ENCODE peak calls at places on chromosomes 12 and 14, in nine cellular contexts. Y is Peyer's patch, S is A549, T is suprapubic skin, E is adrenal gland, Q is body of pancreas, K is heart left ventricle, G is IMR-90, U is HepG2. L is an unnamed sample.
A peak's percentile ranks its signal among the peaks of the same experiment; 100 is the strongest.

GRCh38 chr12:128968668-128969067 is 115.4 kb downstream of the GLT1D1 start:
- DNase-seq in G (no peak), Q (no peak), T (no peak), Y (no peak), S (no peak), U (no peak), E (no peak), K (no peak), L (no peak)

GRCh38 chr12:52146822-52147366 is 44.9 kb downstream of the KRT80 start:
- DNase-seq in T (no peak), G (no peak), K (no peak), S (no peak), Q (no peak), E (no peak), U (no peak), Y (no peak), L (no peak)

GRCh38 chr12:5026342-5026938 is 17.2 kb upstream of the KCNA5 start:
- DNase-seq in S (no peak), U (no peak), Q (no peak), Y (no peak), G (no peak), T (no peak), E (no peak), K (no peak), L (no peak)

GRCh38 chr12:68109001-68109400 is 50.5 kb downstream of the IFNG start:
- DNase-seq in K (no peak), G (no peak), Q (no peak), Y (no peak), S (no peak), U (no peak), E (no peak), T (no peak), L (no peak)

GRCh38 chr12:53744130-53744441 is 7.7 kb downstream of the CISTR start:
- DNase-seq in S (no peak), E (no peak), K (no peak), Q (no peak), T (no peak), Y (no peak), G (no peak), U (no peak), L (no peak)

GRCh38 chr14:69547701-69548348 is 26.8 kb downstream of the CCDC177 start:
- DNase-seq in S (no peak), T (no peak), Y (no peak), G (no peak), Q (peak; percentile 14), U (no peak), E (no peak), K (no peak), L (no peak)

GRCh38 chr14:102872020-102872419 is 50.4 kb upstream of the AMN start:
- DNase-seq in T (no peak), E (no peak), Q (no peak), G (no peak), Y (no peak), U (no peak), K (no peak), S (no peak), L (no peak)

GRCh38 chr14:89304972-89305703 is 111.9 kb downstream of the FOXN3 start:
- DNase-seq in T (no peak), U (no peak), E (peak; percentile 66), K (no peak), Q (no peak), Y (peak; percentile 61), G (peak; percentile 78), S (no peak), L (no peak)

GRCh38 chr12:123726244-123726643 is 14.1 kb downstream of the ATP6V0A2 start:
- DNase-seq in E (no peak), Y (no peak), Q (no peak), T (no peak), G (no peak), K (no peak), S (no peak), U (no peak), L (no peak)

GRCh38 chr12:65875635-65876034 is 51.4 kb downstream of the HMGA2 start:
- DNase-seq in T (no peak), K (no peak), Y (no peak), U (no peak), Q (no peak), E (peak; percentile 29), G (peak; percentile 69), S (no peak), L (no peak)

GRCh38 chr12:52119398-52120254 is 40.1 kb downstream of the SMIM41 start:
- DNase-seq in T (no peak), Y (peak; percentile 63), U (peak; percentile 70), S (peak; percentile 55), Q (peak; percentile 71), E (peak; percentile 26), G (no peak), K (peak; percentile 45), L (no peak)

GRCh38 chr12:77339610-77340009 is 274.2 kb upstream of the E2F7 start:
- DNase-seq in G (peak; percentile 43), Q (no peak), U (no peak), S (no peak), T (no peak), K (no peak), E (no peak), Y (no peak), L (no peak)

GRCh38 chr12:118359541-118359915 is 13.2 kb downstream of the TAOK3 start:
- DNase-seq in K (no peak), S (no peak), G (no peak), Y (peak; percentile 64), U (no peak), E (no peak), T (no peak), Q (no peak), L (no peak)

GRCh38 chr12:52120951-52121847 is 41.7 kb downstream of the SMIM41 start:
- DNase-seq in T (no peak), E (no peak), G (peak; percentile 53), Q (peak; percentile 24), Y (no peak), S (no peak), K (no peak), U (no peak), L (no peak)

GRCh38 chr12:82242729-82243128 is 115.5 kb downstream of the CCDC59 start:
- DNase-seq in U (no peak), E (no peak), S (no peak), T (no peak), G (no peak), Q (no peak), K (no peak), Y (no peak), L (no peak)

GRCh38 chr14:38696925-38697324 is 406.1 kb downstream of the SEC23A start:
- DNase-seq in Q (no peak), S (no peak), U (no peak), K (no peak), E (no peak), G (no peak), Y (no peak), T (no peak), L (no peak)

GRCh38 chr14:64296561-64296960 is 2.4 kb upstream of the ESR2 start:
- DNase-seq in G (peak; percentile 15), Q (no peak), Y (no peak), U (no peak), K (no peak), E (no peak), T (no peak), S (no peak), L (no peak)

GRCh38 chr12:11228268-11228879 is 41.1 kb downstream of the PRB3 start:
- DNase-seq in S (peak; percentile 20), K (no peak), G (peak; percentile 30), Q (peak; percentile 38), T (no peak), E (peak; percentile 31), U (peak; percentile 56), Y (no peak), L (no peak)

GRCh38 chr12:6927379-6927991 is at the start of gene ATN1:
- DNase-seq in U (no peak), T (no peak), K (peak; percentile 89), E (peak; percentile 89), Y (peak; percentile 78), S (peak; percentile 59), G (peak; percentile 78), Q (peak; percentile 74), L (peak; percentile 66)
- TF ChIP-seq POLR2A in U (peak; percentile 53), T (peak; percentile 42), K (peak; percentile 38), E (peak; percentile 78), Y (peak; percentile 49), S (peak; percentile 67), G (peak; percentile 31), Q (peak; percentile 61), L (peak; percentile 70)

DNA sequence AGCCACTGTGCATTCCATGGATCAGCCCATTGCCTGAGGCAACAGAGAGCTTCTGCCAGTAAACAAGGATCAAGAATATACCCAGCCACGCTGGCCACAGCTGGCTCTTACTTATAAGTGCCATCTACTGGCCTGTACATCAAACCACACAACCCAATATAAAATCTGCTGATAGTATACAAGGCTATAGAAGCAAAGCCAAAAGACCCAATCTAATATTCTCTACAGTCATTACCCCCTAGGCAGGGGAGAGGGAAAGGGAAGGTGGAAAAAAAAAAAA is 4.4 kb upstream of the FAM186B start:
- DNase-seq in T (no peak), Q (no peak), G (peak; percentile 12), E (no peak), K (no peak), U (no peak), S (no peak), Y (no peak), L (no peak)
- TF ChIP-seq CTCF in T (no peak), Q (no peak), G (peak; percentile 17), E (no peak), K (no peak), U (no peak), S (peak; percentile 10), Y (no peak), L (no peak)

DNA sequence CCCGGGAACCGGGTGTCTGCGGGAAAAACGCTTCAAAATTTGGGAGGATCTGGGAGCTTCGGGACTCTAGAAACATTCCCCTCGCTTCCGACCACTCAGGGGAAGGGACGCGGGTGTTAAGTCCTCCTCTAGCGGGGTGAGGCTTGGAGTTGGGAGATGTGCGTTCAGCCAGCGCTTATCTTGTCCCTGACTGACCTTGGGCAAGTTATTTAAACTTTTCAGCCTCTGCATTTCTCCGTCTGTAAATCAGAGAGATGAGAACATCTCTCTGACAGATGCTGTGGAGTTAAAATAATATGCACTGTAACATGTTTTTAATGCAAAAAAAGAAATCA is 76.9 kb upstream of the ANO4 start:
- DNase-seq in T (no peak), K (no peak), S (no peak), Y (no peak), E (no peak), U (no peak), G (no peak), Q (no peak), L (no peak)
- H3K4me3 ChIP-seq in T (peak overlapping the region; percentile 50), K (peak overlapping the region; percentile 10), S (peak overlapping the region; percentile 45), Y (peak overlapping the region; percentile 37), E (peak overlapping the region; percentile 56), U (no peak overlapping the region), G (peak overlapping the region; percentile 33), Q (no peak overlapping the region), L (peak overlapping the region; percentile 58)

DNA sequence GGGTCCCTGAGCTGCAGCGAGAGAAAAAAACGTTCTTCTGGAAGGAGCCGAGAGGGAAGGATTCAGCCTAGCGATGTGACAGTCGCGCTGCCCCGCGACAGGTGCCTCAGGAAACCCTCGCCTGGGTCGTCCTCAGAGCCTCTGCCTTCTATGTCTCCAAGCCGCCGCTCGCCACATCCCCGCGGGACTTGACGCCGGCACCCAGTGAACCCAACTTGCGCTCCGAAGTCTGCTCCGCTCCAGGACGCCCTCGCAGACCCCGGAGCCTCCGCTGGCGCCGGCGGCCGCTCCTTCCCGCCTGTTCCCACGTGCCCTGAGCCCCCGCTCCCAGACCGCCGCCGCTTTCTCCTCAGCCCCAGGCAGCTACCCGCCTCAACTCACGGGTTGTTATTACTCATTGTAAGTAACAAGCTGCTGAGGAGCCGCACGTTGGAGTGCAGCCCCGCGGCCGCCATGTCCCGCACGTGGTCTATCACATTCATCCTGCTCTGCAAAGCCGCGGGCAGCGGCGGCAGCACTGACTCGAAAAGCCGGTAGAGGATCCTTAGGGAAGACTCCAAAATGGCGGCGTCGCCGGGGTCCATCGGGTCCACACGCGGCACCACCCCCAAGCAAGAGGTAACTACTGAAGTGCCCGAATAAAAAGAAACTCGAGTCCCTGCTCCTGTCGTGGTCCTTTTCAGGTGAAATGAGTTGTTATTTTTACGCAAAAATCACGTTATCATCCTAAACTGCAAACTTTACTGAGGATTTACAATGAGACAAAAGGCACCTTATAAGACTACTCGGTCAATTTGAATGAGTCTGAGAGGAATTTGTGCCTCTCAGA is at the start of gene ANAPC7:
- DNase-seq in Q (peak; percentile 92), T (peak; percentile 97), K (peak; percentile 93), Y (peak; percentile 95), S (peak; percentile 93), U (peak; percentile 85), E (peak; percentile 92), G (peak; percentile 90), L (peak; percentile 83)
- TF ChIP-seq POLR2A in Q (peak; percentile 76), T (no peak), K (no peak), Y (peak; percentile 31), S (peak; percentile 88), U (peak; percentile 74), E (peak; percentile 44), G (peak; percentile 87), L (peak; percentile 31)